ENCODE peak calls at places on chromosomes 12 and 14, in four cellular contexts. F is pancreas; Z is lower lobe of right lung; L is CD8-positive, alpha-beta T cell. S is an unnamed sample.

GRCh38 chr14:78157855-78158436 is 12.2 kb upstream of the NRXN3 start:
- DNase-seq in F (no peak), Z (no peak), L (no peak), S (no peak)

GRCh38 chr12:31220633-31221565 is 105.1 kb downstream of the SINHCAF start:
- DNase-seq in F (peak; percentile 19), Z (no peak), L (no peak), S (no peak)

GRCh38 chr14:22289570-22289969 is 299.5 kb downstream of the DAD1 start:
- DNase-seq in F (no peak), Z (no peak), L (no peak), S (no peak)

GRCh38 chr14:97848351-97848980 is 1051.3 kb downstream of the VRK1 start:
- DNase-seq in F (no peak), Z (no peak), L (no peak), S (no peak)

GRCh38 chr12:41967668-41968649 is 176.7 kb downstream of the GXYLT1 start:
- DNase-seq in F (no peak), Z (no peak), L (no peak), S (no peak)

GRCh38 chr12:15208871-15209656 is 12.2 kb downstream of the RERG start:
- DNase-seq in F (no peak), Z (no peak), L (no peak), S (no peak)

GRCh38 chr12:22899184-22899583 is 274.2 kb downstream of the ETNK1 start:
- DNase-seq in F (no peak), Z (no peak), L (no peak), S (no peak)

GRCh38 chr14:103123634-103124500 is 606 bp downstream of the TNFAIP2 start:
- DNase-seq in F (peak; percentile 81), Z (peak; percentile 78), L (no peak), S (no peak)

GRCh38 chr12:106108187-106108816 is 30.5 kb downstream of the NUAK1 start:
- DNase-seq in F (no peak), Z (no peak), L (no peak), S (no peak)

GRCh38 chr12:109777544-109777943 is 55.7 kb downstream of the TRPV4 start:
- DNase-seq in F (no peak), Z (peak; percentile 30), L (no peak), S (peak; percentile 13)

GRCh38 chr14:87184180-87184579 is 808.8 kb downstream of the GALC start:
- DNase-seq in F (no peak), Z (no peak), L (no peak), S (no peak)

GRCh38 chr14:93923586-93923985 is 3.6 kb upstream of the FAM181A start:
- DNase-seq in F (no peak), Z (no peak), L (no peak), S (no peak)

GRCh38 chr14:37150414-37150813 is 22.0 kb downstream of the SLC25A21 start:
- DNase-seq in F (no peak), Z (no peak), L (no peak), S (no peak)

GRCh38 chr12:89400415-89400814 is 48.1 kb upstream of the DUSP6 start:
- DNase-seq in F (no peak), Z (no peak), L (no peak), S (no peak)

GRCh38 chr14:95524706-95525512 is 8.5 kb upstream of the SYNE3 start:
- DNase-seq in F (no peak), Z (no peak), L (no peak), S (no peak)

GRCh38 chr12:98373982-98374381 is 141.4 kb upstream of the TMPO start:
- DNase-seq in F (no peak), Z (no peak), L (no peak), S (no peak)

GRCh38 chr14:79734151-79734550 is 477.2 kb downstream of the DIO2 start:
- DNase-seq in F (no peak), Z (no peak), L (no peak), S (no peak)

GRCh38 chr14:80003138-80003537 is 208.2 kb downstream of the DIO2 start:
- DNase-seq in F (no peak), Z (no peak), L (no peak), S (no peak)

GRCh38 chr12:12115531-12115930 is 44.8 kb downstream of the BCL2L14 start:
- DNase-seq in F (no peak), Z (no peak), L (no peak), S (no peak)

GRCh38 chr12:64009321-64010068 is 165.0 kb downstream of the SRGAP1 start:
- DNase-seq in F (no peak), Z (no peak), L (no peak), S (no peak)

GRCh38 chr12:124705545-124706138 is 138.2 kb upstream of the NCOR2 start:
- DNase-seq in F (no peak), Z (no peak), L (no peak), S (no peak)

GRCh38 chr14:35385042-35385839 is 19.3 kb downstream of the NFKBIA start:
- DNase-seq in F (peak; percentile 76), Z (no peak), L (no peak), S (no peak)

GRCh38 chr12:57713209-57713608 is 19.3 kb downstream of the OS9 start:
- DNase-seq in F (no peak), Z (no peak), L (no peak), S (no peak)

GRCh38 chr12:90851800-90852718 is 102.9 kb downstream of the CCER1 start:
- DNase-seq in F (no peak), Z (no peak), L (no peak), S (no peak)

GRCh38 chr14:33512201-33512600 is 438.7 kb downstream of the EGLN3 start:
- DNase-seq in F (no peak), Z (no peak), L (no peak), S (no peak)

GRCh38 chr14:37588956-37589737 is 5.9 kb downstream of the FOXA1 start:
- DNase-seq in F (no peak), Z (no peak), L (no peak), S (no peak)

GRCh38 chr14:99034711-99035171 is 237.3 kb downstream of the BCL11B start:
- DNase-seq in F (no peak), Z (no peak), L (no peak), S (no peak)

GRCh38 chr12:102513739-102514138 is 33.4 kb upstream of the IGF1 start:
- DNase-seq in F (no peak), Z (no peak), L (no peak), S (no peak)

GRCh38 chr14:80215756-80216581 is 4.7 kb upstream of the DIO2 start:
- DNase-seq in F (no peak), Z (no peak), L (no peak), S (no peak)

GRCh38 chr14:36516719-36517241 is 3.3 kb downstream of the NKX2-1 start:
- DNase-seq in F (no peak), Z (no peak), L (no peak), S (no peak)

GRCh38 chr12:106303202-106303820 is 778 bp downstream of the TCP11L2 start:
- DNase-seq in F (peak; percentile 95), Z (peak; percentile 94), L (peak; percentile 87), S (peak; percentile 84)

GRCh38 chr12:26701604-26702215 is 131.3 kb downstream of the ITPR2 start:
- DNase-seq in F (no peak), Z (no peak), L (no peak), S (no peak)

GRCh38 chr14:29215853-29216252 is 449.3 kb downstream of the FOXG1 start:
- DNase-seq in F (no peak), Z (no peak), L (no peak), S (no peak)

GRCh38 chr12:12804432-12804886 is 8.7 kb upstream of the DDX47 start:
- DNase-seq in F (no peak), Z (no peak), L (no peak), S (no peak)

GRCh38 chr12:110936367-110937103 is 16.2 kb upstream of the MYL2 start:
- DNase-seq in F (no peak), Z (no peak), L (no peak), S (no peak)

GRCh38 chr14:36091096-36091495 is 85.4 kb downstream of the PTCSC3 start:
- DNase-seq in F (no peak), Z (no peak), L (no peak), S (no peak)

GRCh38 chr14:104870368-104871144 is 5.5 kb downstream of the CEP170B start:
- DNase-seq in F (peak; percentile 63), Z (peak; percentile 51), L (peak; percentile 35), S (no peak)

GRCh38 chr14:92850492-92850891 is 56.4 kb downstream of the GOLGA5 start:
- DNase-seq in F (no peak), Z (no peak), L (no peak), S (no peak)

GRCh38 chr12:124837958-124838803 is 25.5 kb downstream of the SCARB1 start:
- DNase-seq in F (no peak), Z (no peak), L (no peak), S (no peak)

GRCh38 chr14:70649803-70650202 is 8.1 kb downstream of the TTC9 start:
- DNase-seq in F (no peak), Z (no peak), L (no peak), S (no peak)

GRCh38 chr14:70644016-70644415 is 2.3 kb downstream of the TTC9 start:
- DNase-seq in F (no peak), Z (no peak), L (no peak), S (no peak)

GRCh38 chr14:70645892-70646291 is 4.2 kb downstream of the TTC9 start:
- DNase-seq in F (no peak), Z (no peak), L (no peak), S (no peak)

GRCh38 chr14:70648374-70648773 is 6.7 kb downstream of the TTC9 start:
- DNase-seq in F (no peak), Z (no peak), L (no peak), S (no peak)

DNA sequence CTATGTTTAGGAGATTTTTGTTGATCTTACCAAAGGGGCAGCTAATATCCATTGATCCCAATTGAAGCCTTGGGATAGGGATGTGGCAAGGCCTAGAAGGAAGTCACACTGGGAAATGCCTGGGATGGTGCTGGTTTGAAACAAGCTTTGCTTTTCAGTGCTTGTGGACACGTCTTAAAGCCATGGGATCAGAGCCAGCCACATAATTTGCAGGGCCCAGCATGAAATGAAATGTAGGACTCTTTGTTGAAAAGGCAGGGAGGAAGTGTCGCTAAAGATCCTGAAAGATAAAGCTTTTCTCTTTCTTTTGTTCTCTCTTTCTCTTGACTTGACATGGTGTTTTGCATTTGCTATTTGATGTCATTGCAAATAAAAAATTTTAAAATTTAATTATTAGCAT is 5.0 kb downstream of the TTC9 start:
- DNase-seq in F (no peak), Z (no peak), L (no peak), S (no peak)
- H3K27ac ChIP-seq in F (no peak overlapping the region), Z (no peak overlapping the region), L (peak overlapping the region; percentile 9), S (peak overlapping the region; percentile 29)

GRCh38 chr12:53775478-53776145 is 23.8 kb upstream of the CISTR start:
- DNase-seq in F (no peak), Z (no peak), L (no peak), S (no peak)
- H3K27me3 ChIP-seq in F (peaks cover 3% of the 10 kb centered on the region), Z (no peaks in the 10 kb centered on the region), L (no peaks in the 10 kb centered on the region), S (no peaks in the 10 kb centered on the region)

GRCh38 chr12:7608184-7608911 is 57.4 kb downstream of the APOBEC1 start:
- DNase-seq in F (no peak), Z (peak; percentile 23), L (no peak), S (no peak)
- H3K27ac ChIP-seq in F (no peak overlapping the region), Z (no peak overlapping the region), L (no peak overlapping the region), S (no peak overlapping the region)

GRCh38 chr14:67567654-67568053 is 32.4 kb downstream of the PIGH start:
- DNase-seq in F (no peak), Z (no peak), L (no peak), S (no peak)
- H3K27me3 ChIP-seq in F (no peaks in the 10 kb centered on the region), Z (no peaks in the 10 kb centered on the region), L (no peaks in the 10 kb centered on the region), S (no peaks in the 10 kb centered on the region)